ENCODE peak calls at places on chromosomes 3 and 15, in six cellular contexts. G, H, V, X, P and Y are unnamed samples.

GRCh38 chr3:11558461-11558903 is 85.2 kb downstream of the VGLL4 start:
- DNase-seq in G (no peak), H (no peak), V (no peak), X (no peak), P (no peak), Y (no peak)

GRCh38 chr3:143716731-143717130 is 131.5 kb downstream of the SLC9A9 start:
- DNase-seq in G (no peak), H (no peak), V (no peak), X (no peak), P (no peak), Y (no peak)

GRCh38 chr3:56758539-56758981 is 43.2 kb downstream of the ARHGEF3 start:
- DNase-seq in G (no peak), H (no peak), V (no peak), X (peak; percentile 87), P (no peak), Y (no peak)

GRCh38 chr3:48826451-48826850 is 21.2 kb downstream of the PRKAR2A start:
- DNase-seq in G (no peak), H (no peak), V (no peak), X (no peak), P (no peak), Y (no peak)

GRCh38 chr3:126259411-126260391 is 79.3 kb upstream of the ALDH1L1 start:
- DNase-seq in G (peak; percentile 46), H (peak; percentile 89), V (no peak), X (no peak), P (no peak), Y (no peak)

GRCh38 chr3:15797600-15798303 is at the start of gene ANKRD28:
- DNase-seq in G (no peak), H (no peak), V (no peak), X (no peak), P (no peak), Y (no peak)

GRCh38 chr15:81312790-81313543 is 11.0 kb downstream of the STARD5 start:
- DNase-seq in G (peak; percentile 57), H (peak; percentile 80), V (no peak), X (no peak), P (no peak), Y (peak; percentile 52)

GRCh38 chr15:65056868-65057548 is 10.8 kb downstream of the RASL12 start:
- DNase-seq in G (peak; percentile 57), H (no peak), V (no peak), X (no peak), P (no peak), Y (no peak)

GRCh38 chr3:135992072-135992471 is 26.5 kb downstream of the PPP2R3A start:
- DNase-seq in G (no peak), H (no peak), V (no peak), X (no peak), P (no peak), Y (no peak)

GRCh38 chr15:57637836-57638235 is 46.1 kb downstream of the MYZAP start:
- DNase-seq in G (no peak), H (no peak), V (no peak), X (no peak), P (no peak), Y (no peak)

GRCh38 chr15:66797921-66798320 is 95.9 kb downstream of the SMAD6 start:
- DNase-seq in G (no peak), H (no peak), V (no peak), X (no peak), P (no peak), Y (no peak)

GRCh38 chr15:67843571-67844387 is 3.9 kb upstream of the RNU6-1 start:
- DNase-seq in G (no peak), H (no peak), V (no peak), X (no peak), P (no peak), Y (no peak)

GRCh38 chr3:25037049-25037547 is 391.0 kb upstream of the RARB start:
- DNase-seq in G (no peak), H (no peak), V (no peak), X (no peak), P (no peak), Y (no peak)

GRCh38 chr15:65393557-65393956 is 15.8 kb upstream of the IGDCC3 start:
- DNase-seq in G (no peak), H (no peak), V (no peak), X (no peak), P (no peak), Y (no peak)

GRCh38 chr3:159340877-159341500 is 539.1 kb downstream of the MFSD1 start:
- DNase-seq in G (no peak), H (no peak), V (no peak), X (no peak), P (no peak), Y (no peak)

GRCh38 chr15:54345301-54345700 is 367.1 kb downstream of the UNC13C start:
- DNase-seq in G (no peak), H (no peak), V (no peak), X (no peak), P (no peak), Y (no peak)

DNA sequence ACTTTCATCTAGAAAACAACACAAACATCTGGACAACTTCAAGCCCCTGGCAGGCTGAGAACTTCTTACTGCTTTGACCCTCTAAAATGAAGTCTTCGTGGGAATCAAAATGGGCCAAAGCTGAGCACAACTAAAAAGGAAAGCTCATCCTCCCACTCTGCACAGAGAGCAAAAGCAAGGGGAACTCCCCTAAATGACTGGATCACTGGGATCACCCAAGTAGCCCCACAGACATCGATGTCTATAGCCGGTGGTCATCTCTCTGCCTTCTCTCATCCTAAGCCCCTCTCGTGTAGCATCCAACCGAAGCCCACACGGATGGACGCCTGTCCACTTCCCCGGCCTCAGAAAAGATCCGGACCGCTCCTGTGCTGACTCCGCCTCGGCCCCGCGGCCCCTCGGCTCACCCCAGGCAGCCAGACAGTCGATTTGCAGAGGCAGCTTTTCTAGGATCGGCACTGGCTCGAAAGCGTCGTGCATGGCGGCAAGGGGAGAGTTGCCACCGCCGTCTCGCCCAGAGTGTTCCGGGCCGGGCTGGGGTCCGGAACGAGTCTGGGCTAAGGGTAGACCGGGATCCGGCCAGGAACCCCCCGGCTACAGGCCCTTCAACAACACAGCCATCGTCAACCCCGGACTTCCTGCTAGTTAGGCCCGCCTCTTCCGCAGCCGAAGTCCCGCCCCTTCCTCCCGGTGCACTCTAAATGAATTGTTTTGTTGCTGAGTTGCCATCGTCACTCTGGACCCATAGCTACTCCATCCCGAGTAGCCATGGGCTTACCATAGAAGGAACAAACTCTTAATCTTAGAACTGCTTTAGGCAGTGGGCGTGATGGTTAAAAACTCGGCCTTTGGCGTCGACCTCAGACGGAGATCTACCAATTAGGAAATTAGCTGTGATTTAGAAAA is at the start of gene VPS39:
- DNase-seq in G (peak; percentile 86), H (peak; percentile 89), V (no peak), X (peak; percentile 39), P (peak; percentile 78), Y (peak; percentile 56)
- TF ChIP-seq POLR2A in G (peak; percentile 76), H (no peak), V (no peak), X (peak; percentile 92), P (peak; percentile 83), Y (peak; percentile 41)

GRCh38 chr3:50616003-50616769 is 765 bp upstream of the MAPKAPK3 start:
- DNase-seq in G (peak; percentile 92), H (peak; percentile 87), V (no peak), X (no peak), P (peak; percentile 76), Y (peak; percentile 59)

GRCh38 chr3:50617911-50618481 is 1.0 kb downstream of the MAPKAPK3 start:
- DNase-seq in G (no peak), H (peak; percentile 67), V (no peak), X (no peak), P (no peak), Y (no peak)

GRCh38 chr3:50615190-50615589 is 1.8 kb upstream of the MAPKAPK3 start:
- DNase-seq in G (no peak), H (no peak), V (no peak), X (no peak), P (no peak), Y (no peak)

GRCh38 chr3:50617096-50617791 is at the start of gene MAPKAPK3:
- DNase-seq in G (peak; percentile 66), H (no peak), V (no peak), X (no peak), P (peak; percentile 89), Y (no peak)

DNA sequence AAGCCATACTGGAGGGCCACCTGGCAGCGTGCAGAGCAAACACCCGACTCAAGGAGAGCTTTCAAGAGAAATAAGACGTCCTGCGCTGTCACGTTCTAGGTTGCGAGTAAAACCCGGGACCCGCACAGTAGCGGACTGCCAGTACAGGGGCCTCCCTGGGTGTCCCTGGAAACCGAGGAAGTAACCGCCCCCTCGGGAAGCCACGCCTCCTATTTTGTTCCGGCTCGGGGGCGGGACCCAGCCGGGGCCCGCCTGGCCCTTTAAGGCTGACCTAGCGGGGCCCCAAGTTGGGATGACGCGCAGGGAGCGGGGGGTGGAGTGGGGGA is 218 bp upstream of the MAPKAPK3 start:
- DNase-seq in G (peak; percentile 97), H (peak; percentile 94), V (no peak), X (peak; percentile 72), P (no peak), Y (peak; percentile 84)
- TF ChIP-seq POLR2A in G (no peak), H (no peak), V (no peak), X (no peak), P (no peak), Y (peak; percentile 56)

GRCh38 chr15:78437762-78438594 is at the start of gene IREB2:
- DNase-seq in G (peak; percentile 98), H (peak; percentile 97), V (peak; percentile 97), X (peak; percentile 94), P (peak; percentile 89), Y (peak; percentile 96)
- TF ChIP-seq POLR2A in G (peak; percentile 76), H (no peak), V (no peak), X (peak; percentile 89), P (peak; percentile 75), Y (no peak)

GRCh38 chr3:9915252-9916141 is 1.4 kb upstream of the IL17RC start:
- DNase-seq in G (peak; percentile 77), H (peak; percentile 80), V (no peak), X (no peak), P (no peak), Y (peak; percentile 61)

GRCh38 chr3:9916346-9916733 is 558 bp upstream of the IL17RC start:
- DNase-seq in G (no peak), H (no peak), V (no peak), X (no peak), P (no peak), Y (no peak)

GRCh38 chr3:9918261-9919038 is 1.6 kb downstream of the IL17RC start:
- DNase-seq in G (no peak), H (no peak), V (no peak), X (no peak), P (no peak), Y (no peak)

GRCh38 chr3:9917820-9918219 is 922 bp downstream of the IL17RC start:
- DNase-seq in G (no peak), H (no peak), V (no peak), X (no peak), P (no peak), Y (no peak)

DNA sequence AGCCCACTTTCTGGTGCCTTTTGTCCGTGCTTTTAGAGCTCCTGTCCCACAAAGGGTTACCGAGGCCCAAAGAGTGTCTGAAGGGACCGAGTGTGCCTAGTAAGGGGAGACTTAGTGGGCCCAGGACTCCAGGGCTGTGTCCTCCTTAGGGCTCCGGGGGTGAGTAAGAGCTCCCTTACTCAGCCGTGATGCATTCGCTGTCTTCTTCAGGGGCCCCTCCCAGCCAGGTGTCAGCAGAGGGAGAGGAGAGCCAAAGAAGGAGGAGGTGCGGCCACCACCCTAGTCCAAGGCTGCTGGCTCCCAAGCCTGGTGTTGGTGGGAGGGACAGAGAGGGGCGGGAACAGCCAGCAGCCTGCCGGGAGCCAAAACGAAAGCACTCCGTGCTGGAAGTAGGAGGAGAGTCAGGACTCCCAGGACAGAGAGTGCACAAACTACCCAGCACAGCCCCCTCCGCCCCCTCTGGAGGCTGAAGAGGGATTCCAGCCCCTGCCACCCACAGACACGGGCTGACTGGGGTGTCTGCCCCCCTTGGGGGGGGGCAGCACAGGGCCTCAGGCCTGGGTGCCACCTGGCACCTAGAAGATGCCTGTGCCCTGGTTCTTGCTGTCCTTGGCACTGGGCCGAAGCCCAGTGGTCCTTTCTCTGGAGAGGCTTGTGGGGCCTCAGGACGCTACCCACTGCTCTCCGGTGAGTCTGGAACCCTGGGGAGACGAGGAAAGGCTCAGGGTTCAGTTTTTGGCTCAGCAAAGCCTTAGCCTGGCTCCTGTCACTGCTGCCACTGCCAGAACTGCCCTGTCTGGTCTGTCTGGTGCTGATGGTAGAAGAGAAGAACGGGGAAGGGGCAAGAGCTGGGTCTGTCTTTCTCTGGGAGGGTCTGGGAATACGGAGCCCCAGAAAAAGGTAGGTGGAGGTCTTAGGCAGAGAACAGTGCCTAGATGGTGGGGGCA is at the start of gene IL17RC:
- DNase-seq in G (peak; percentile 92), H (peak; percentile 92), V (peak; percentile 98), X (no peak), P (no peak), Y (peak; percentile 77)
- TF ChIP-seq POLR2A in G (peak; percentile 76), H (no peak), V (no peak), X (no peak), P (no peak), Y (peak; percentile 65)